ENCODE peak calls at places on chromosomes 5 and 9, in seven cellular contexts. One of them, this sample, is unnamed.
A peak's percentile ranks its signal among the peaks of the same experiment; 100 is the strongest.

GRCh38 chr5:164600166-164600715 is 1094.8 kb downstream of the MAT2B start:
- DNase-seq in tibial artery: no peak
- DNase-seq in left ventricle myocardium inferior: no peak
- DNase-seq in mucosa of descending colon: no peak
- DNase-seq in psoas muscle: no peak
- DNase-seq in astrocyte: peak; percentile 17
- DNase-seq in dorsolateral prefrontal cortex: no peak
- DNase-seq in this sample: no peak

GRCh38 chr5:40260351-40260750 is 419.4 kb upstream of the PTGER4 start:
- DNase-seq in tibial artery: no peak
- DNase-seq in dorsolateral prefrontal cortex: no peak
- DNase-seq in astrocyte: no peak
- DNase-seq in mucosa of descending colon: peak; percentile 42
- DNase-seq in psoas muscle: peak; percentile 40
- DNase-seq in left ventricle myocardium inferior: peak; percentile 27
- DNase-seq in this sample: no peak

GRCh38 chr9:98369066-98369425 is 113.6 kb upstream of the TBC1D2 start:
- DNase-seq in mucosa of descending colon: no peak
- DNase-seq in astrocyte: no peak
- DNase-seq in tibial artery: no peak
- DNase-seq in dorsolateral prefrontal cortex: no peak
- DNase-seq in left ventricle myocardium inferior: no peak
- DNase-seq in psoas muscle: no peak
- DNase-seq in this sample: no peak

GRCh38 chr5:137146402-137146889 is 352.7 kb downstream of the SPOCK1 start:
- DNase-seq in astrocyte: peak; percentile 99
- DNase-seq in tibial artery: peak; percentile 78
- DNase-seq in psoas muscle: peak; percentile 48
- DNase-seq in left ventricle myocardium inferior: no peak
- DNase-seq in dorsolateral prefrontal cortex: no peak
- DNase-seq in mucosa of descending colon: no peak
- DNase-seq in this sample: peak; percentile 96

GRCh38 chr9:110545705-110546104 is 33.8 kb downstream of the SVEP1 start:
- DNase-seq in left ventricle myocardium inferior: no peak
- DNase-seq in mucosa of descending colon: no peak
- DNase-seq in psoas muscle: no peak
- DNase-seq in dorsolateral prefrontal cortex: no peak
- DNase-seq in tibial artery: no peak
- DNase-seq in astrocyte: peak; percentile 8
- DNase-seq in this sample: no peak

GRCh38 chr9:33137781-33138264 is 29.3 kb downstream of the B4GALT1 start:
- DNase-seq in psoas muscle: no peak
- DNase-seq in left ventricle myocardium inferior: no peak
- DNase-seq in dorsolateral prefrontal cortex: no peak
- DNase-seq in tibial artery: peak; percentile 53
- DNase-seq in mucosa of descending colon: no peak
- DNase-seq in astrocyte: no peak
- DNase-seq in this sample: no peak

GRCh38 chr9:136660971-136661540 is 1.7 kb upstream of the EGFL7 start:
- DNase-seq in dorsolateral prefrontal cortex: no peak
- DNase-seq in tibial artery: no peak
- DNase-seq in psoas muscle: no peak
- DNase-seq in left ventricle myocardium inferior: no peak
- DNase-seq in mucosa of descending colon: no peak
- DNase-seq in astrocyte: no peak
- DNase-seq in this sample: no peak

GRCh38 chr5:13567819-13568218 is 376.7 kb downstream of the DNAH5 start:
- DNase-seq in psoas muscle: no peak
- DNase-seq in astrocyte: peak; percentile 81
- DNase-seq in tibial artery: no peak
- DNase-seq in dorsolateral prefrontal cortex: no peak
- DNase-seq in mucosa of descending colon: no peak
- DNase-seq in left ventricle myocardium inferior: no peak
- DNase-seq in this sample: peak; percentile 12

GRCh38 chr5:163396941-163397340 is 40.5 kb upstream of the CCNG1 start:
- DNase-seq in dorsolateral prefrontal cortex: no peak
- DNase-seq in astrocyte: no peak
- DNase-seq in mucosa of descending colon: no peak
- DNase-seq in tibial artery: no peak
- DNase-seq in left ventricle myocardium inferior: no peak
- DNase-seq in psoas muscle: no peak
- DNase-seq in this sample: no peak

GRCh38 chr5:135211791-135212190 is 177.8 kb upstream of the PITX1 start:
- DNase-seq in mucosa of descending colon: no peak
- DNase-seq in tibial artery: peak; percentile 34
- DNase-seq in psoas muscle: no peak
- DNase-seq in astrocyte: no peak
- DNase-seq in dorsolateral prefrontal cortex: no peak
- DNase-seq in left ventricle myocardium inferior: no peak
- DNase-seq in this sample: no peak

GRCh38 chr9:121298689-121299112 is 30.7 kb downstream of the GSN start:
- DNase-seq in astrocyte: no peak
- DNase-seq in left ventricle myocardium inferior: no peak
- DNase-seq in dorsolateral prefrontal cortex: no peak
- DNase-seq in mucosa of descending colon: no peak
- DNase-seq in psoas muscle: peak; percentile 70
- DNase-seq in tibial artery: peak; percentile 77
- DNase-seq in this sample: no peak

GRCh38 chr5:181190711-181191525 is 14.1 kb downstream of the TRIM7 start:
- DNase-seq in tibial artery: no peak
- DNase-seq in psoas muscle: peak; percentile 79
- DNase-seq in dorsolateral prefrontal cortex: peak; percentile 63
- DNase-seq in mucosa of descending colon: peak; percentile 62
- DNase-seq in left ventricle myocardium inferior: peak; percentile 57
- DNase-seq in astrocyte: no peak
- DNase-seq in this sample: no peak
- TF ChIP-seq CTCF in tibial artery: no peak
- TF ChIP-seq CTCF in psoas muscle: no peak
- TF ChIP-seq CTCF in dorsolateral prefrontal cortex: no peak
- TF ChIP-seq CTCF in mucosa of descending colon: no peak
- TF ChIP-seq CTCF in left ventricle myocardium inferior: peak; percentile 36
- TF ChIP-seq CTCF in astrocyte: peak; percentile 13
- TF ChIP-seq CTCF in this sample: peak; percentile 31

GRCh38 chr5:62211405-62211804 is 94.6 kb upstream of the KIF2A start:
- DNase-seq in left ventricle myocardium inferior: no peak
- DNase-seq in astrocyte: no peak
- DNase-seq in dorsolateral prefrontal cortex: no peak
- DNase-seq in mucosa of descending colon: no peak
- DNase-seq in psoas muscle: no peak
- DNase-seq in tibial artery: no peak
- DNase-seq in this sample: no peak

GRCh38 chr5:62208218-62208852 is 97.7 kb upstream of the KIF2A start:
- DNase-seq in mucosa of descending colon: no peak
- DNase-seq in psoas muscle: no peak
- DNase-seq in tibial artery: no peak
- DNase-seq in astrocyte: no peak
- DNase-seq in dorsolateral prefrontal cortex: no peak
- DNase-seq in left ventricle myocardium inferior: no peak
- DNase-seq in this sample: no peak

GRCh38 chr5:62206150-62206829 is 99.7 kb upstream of the KIF2A start:
- DNase-seq in astrocyte: no peak
- DNase-seq in mucosa of descending colon: no peak
- DNase-seq in tibial artery: no peak
- DNase-seq in psoas muscle: no peak
- DNase-seq in dorsolateral prefrontal cortex: peak; percentile 46
- DNase-seq in left ventricle myocardium inferior: no peak
- DNase-seq in this sample: no peak
- TF ChIP-seq CTCF in astrocyte: no peak
- TF ChIP-seq CTCF in mucosa of descending colon: no peak
- TF ChIP-seq CTCF in tibial artery: no peak
- TF ChIP-seq CTCF in psoas muscle: no peak
- TF ChIP-seq CTCF in dorsolateral prefrontal cortex: no peak
- TF ChIP-seq CTCF in left ventricle myocardium inferior: no peak
- TF ChIP-seq CTCF in this sample: peak; percentile 45

GRCh38 chr5:89417990-89418820 is 535.2 kb upstream of the MEF2C start:
- DNase-seq in left ventricle myocardium inferior: no peak
- DNase-seq in tibial artery: no peak
- DNase-seq in psoas muscle: no peak
- DNase-seq in astrocyte: no peak
- DNase-seq in dorsolateral prefrontal cortex: no peak
- DNase-seq in mucosa of descending colon: no peak
- DNase-seq in this sample: no peak
- TF ChIP-seq CTCF in left ventricle myocardium inferior: no peak
- TF ChIP-seq CTCF in tibial artery: no peak
- TF ChIP-seq CTCF in psoas muscle: no peak
- TF ChIP-seq CTCF in astrocyte: no peak
- TF ChIP-seq CTCF in dorsolateral prefrontal cortex: no peak
- TF ChIP-seq CTCF in mucosa of descending colon: no peak
- TF ChIP-seq CTCF in this sample: peak; percentile 21

GRCh38 chr5:78221964-78222451 is 72.5 kb downstream of the AP3B1 start:
- DNase-seq in astrocyte: no peak
- DNase-seq in dorsolateral prefrontal cortex: no peak
- DNase-seq in mucosa of descending colon: no peak
- DNase-seq in left ventricle myocardium inferior: no peak
- DNase-seq in tibial artery: no peak
- DNase-seq in psoas muscle: no peak
- DNase-seq in this sample: no peak
- TF ChIP-seq CTCF in astrocyte: no peak
- TF ChIP-seq CTCF in dorsolateral prefrontal cortex: no peak
- TF ChIP-seq CTCF in mucosa of descending colon: no peak
- TF ChIP-seq CTCF in left ventricle myocardium inferior: no peak
- TF ChIP-seq CTCF in tibial artery: no peak
- TF ChIP-seq CTCF in psoas muscle: no peak
- TF ChIP-seq CTCF in this sample: no peak

GRCh38 chr5:108409781-108410180 is 27.9 kb upstream of the FBXL17 start:
- DNase-seq in tibial artery: no peak
- DNase-seq in mucosa of descending colon: no peak
- DNase-seq in dorsolateral prefrontal cortex: no peak
- DNase-seq in psoas muscle: no peak
- DNase-seq in left ventricle myocardium inferior: no peak
- DNase-seq in astrocyte: no peak
- DNase-seq in this sample: no peak
- TF ChIP-seq CTCF in tibial artery: no peak
- TF ChIP-seq CTCF in mucosa of descending colon: no peak
- TF ChIP-seq CTCF in dorsolateral prefrontal cortex: no peak
- TF ChIP-seq CTCF in psoas muscle: no peak
- TF ChIP-seq CTCF in left ventricle myocardium inferior: no peak
- TF ChIP-seq CTCF in astrocyte: no peak
- TF ChIP-seq CTCF in this sample: no peak

GRCh38 chr9:78238061-78239038 is 2.5 kb downstream of the CEP78 start:
- DNase-seq in left ventricle myocardium inferior: no peak
- DNase-seq in astrocyte: no peak
- DNase-seq in mucosa of descending colon: no peak
- DNase-seq in tibial artery: no peak
- DNase-seq in psoas muscle: no peak
- DNase-seq in dorsolateral prefrontal cortex: no peak
- DNase-seq in this sample: no peak

GRCh38 chr9:78242041-78242440 is 6.2 kb downstream of the CEP78 start:
- DNase-seq in psoas muscle: no peak
- DNase-seq in dorsolateral prefrontal cortex: no peak
- DNase-seq in left ventricle myocardium inferior: no peak
- DNase-seq in astrocyte: no peak
- DNase-seq in mucosa of descending colon: no peak
- DNase-seq in tibial artery: no peak
- DNase-seq in this sample: no peak

GRCh38 chr9:78236511-78236950 is 656 bp downstream of the CEP78 start:
- DNase-seq in left ventricle myocardium inferior: no peak
- DNase-seq in astrocyte: no peak
- DNase-seq in mucosa of descending colon: no peak
- DNase-seq in tibial artery: no peak
- DNase-seq in dorsolateral prefrontal cortex: no peak
- DNase-seq in psoas muscle: no peak
- DNase-seq in this sample: no peak

GRCh38 chr9:78235771-78236510 is at the start of gene CEP78:
- DNase-seq in mucosa of descending colon: peak; percentile 94
- DNase-seq in tibial artery: peak; percentile 93
- DNase-seq in dorsolateral prefrontal cortex: peak; percentile 91
- DNase-seq in astrocyte: peak; percentile 90
- DNase-seq in left ventricle myocardium inferior: peak; percentile 92
- DNase-seq in psoas muscle: peak; percentile 94
- DNase-seq in this sample: peak; percentile 83

DNA sequence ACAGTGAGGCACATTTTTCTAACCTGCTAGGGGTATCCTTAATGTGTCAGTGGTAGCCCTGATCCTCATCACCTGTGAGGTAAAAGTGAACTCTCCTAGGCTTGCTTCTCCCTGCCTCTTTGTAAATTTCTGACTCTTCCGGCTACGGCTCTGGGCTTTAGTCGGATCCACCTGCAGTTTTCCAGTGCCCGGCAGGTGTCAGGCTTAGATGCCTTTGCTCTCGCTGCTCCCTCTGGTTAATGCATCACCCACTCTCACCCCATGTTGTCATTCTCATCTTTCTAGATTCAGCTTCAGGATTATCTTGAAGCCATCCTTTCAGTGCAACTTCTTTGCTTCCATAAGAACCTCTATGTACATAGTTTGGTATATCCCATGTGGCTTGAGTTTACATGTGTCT is 3.6 kb downstream of the CEP78 start:
- DNase-seq in psoas muscle: no peak
- DNase-seq in mucosa of descending colon: peak; percentile 78
- DNase-seq in dorsolateral prefrontal cortex: no peak
- DNase-seq in left ventricle myocardium inferior: no peak
- DNase-seq in astrocyte: no peak
- DNase-seq in tibial artery: no peak
- DNase-seq in this sample: no peak
- TF ChIP-seq CTCF in psoas muscle: no peak
- TF ChIP-seq CTCF in mucosa of descending colon: no peak
- TF ChIP-seq CTCF in dorsolateral prefrontal cortex: no peak
- TF ChIP-seq CTCF in left ventricle myocardium inferior: peak; percentile 28
- TF ChIP-seq CTCF in astrocyte: peak; percentile 23
- TF ChIP-seq CTCF in tibial artery: no peak
- TF ChIP-seq CTCF in this sample: peak; percentile 71

DNA sequence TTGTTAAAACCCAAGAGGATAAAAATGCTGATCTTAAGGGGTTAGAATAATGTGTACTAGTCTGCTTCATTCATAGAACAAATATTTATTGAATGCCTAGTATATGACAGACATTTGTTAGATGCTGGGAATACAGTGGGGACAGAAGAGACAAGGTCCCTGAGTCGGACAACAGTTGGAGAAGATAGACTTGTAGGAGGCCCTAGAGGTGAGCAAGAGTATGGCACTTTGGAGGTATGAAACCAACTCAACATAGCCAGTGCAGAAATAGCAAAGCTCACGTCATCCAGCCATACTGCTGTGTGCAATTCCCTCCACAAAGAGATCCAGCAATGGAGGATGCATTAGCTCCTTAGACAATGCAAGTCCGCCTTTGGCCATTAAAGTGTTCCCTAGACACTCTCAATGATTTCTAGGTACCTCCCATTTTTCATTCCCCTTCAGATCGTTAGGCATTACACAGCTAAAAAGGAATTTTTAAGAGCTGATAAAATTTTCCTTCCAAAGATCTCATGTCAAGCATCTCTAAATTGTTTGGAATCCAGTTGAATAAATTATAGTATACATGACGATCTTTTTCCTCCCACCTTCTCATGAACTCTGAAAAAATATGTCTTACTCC is 1949.6 kb upstream of the WWC1 start:
- DNase-seq in left ventricle myocardium inferior: no peak
- DNase-seq in tibial artery: no peak
- DNase-seq in mucosa of descending colon: no peak
- DNase-seq in dorsolateral prefrontal cortex: no peak
- DNase-seq in astrocyte: no peak
- DNase-seq in psoas muscle: no peak
- DNase-seq in this sample: no peak
- TF ChIP-seq CTCF in left ventricle myocardium inferior: peak; percentile 10
- TF ChIP-seq CTCF in tibial artery: no peak
- TF ChIP-seq CTCF in mucosa of descending colon: no peak
- TF ChIP-seq CTCF in dorsolateral prefrontal cortex: peak; percentile 15
- TF ChIP-seq CTCF in astrocyte: no peak
- TF ChIP-seq CTCF in psoas muscle: no peak
- TF ChIP-seq CTCF in this sample: peak; percentile 44

This sample was measured in retinal pigment epithelial cell.